ENCODE peak calls at places on chromosome 17, in four cellular contexts. P is HCT116, H is GM23338, L is PC-3. Z is an unnamed sample.

GRCh38 chr17:5780476-5780875 is 196.2 kb upstream of the NLRP1 start:
- DNase-seq in P (peak; percentile 31), H (no peak), L (peak; percentile 80), Z (peak; percentile 13)

GRCh38 chr17:31067699-31068184 is 27.0 kb upstream of the NF1 start:
- DNase-seq in P (peak; percentile 34), H (no peak), L (peak; percentile 73), Z (peak; percentile 46)

GRCh38 chr17:39553326-39553945 is 54.3 kb downstream of the NEUROD2 start:
- DNase-seq in P (no peak), H (no peak), L (peak; percentile 47), Z (no peak)

GRCh38 chr17:15453782-15454181 is 13.6 kb downstream of the CDRT4 start:
- DNase-seq in P (no peak), H (no peak), L (no peak), Z (no peak)

GRCh38 chr17:69141802-69142472 is at the start of gene ABCA6:
- DNase-seq in P (no peak), H (no peak), L (no peak), Z (no peak)

GRCh38 chr17:67491009-67491677 is 114.1 kb downstream of the PITPNC1 start:
- DNase-seq in P (peak; percentile 87), H (peak; percentile 61), L (no peak), Z (peak; percentile 78)

GRCh38 chr17:67585077-67585602 is 132.6 kb upstream of the NOL11 start:
- DNase-seq in P (no peak), H (no peak), L (peak; percentile 75), Z (peak; percentile 44)

GRCh38 chr17:72666519-72666874 is 426.0 kb downstream of the SLC39A11 start:
- DNase-seq in P (no peak), H (peak; percentile 20), L (no peak), Z (no peak)

GRCh38 chr17:7855643-7856080 is 796 bp downstream of the TMEM88 start:
- DNase-seq in P (no peak), H (no peak), L (no peak), Z (no peak)

GRCh38 chr17:58313815-58314705 is 14.5 kb downstream of the TSPOAP1 start:
- DNase-seq in P (no peak), H (no peak), L (no peak), Z (peak; percentile 1)

GRCh38 chr17:79549111-79549915 is 61.5 kb downstream of the RBFOX3 start:
- DNase-seq in P (no peak), H (peak; percentile 56), L (no peak), Z (no peak)

GRCh38 chr17:44307387-44308186 is 814 bp upstream of the RUNDC3A start:
- DNase-seq in P (no peak), H (peak; percentile 82), L (no peak), Z (peak; percentile 79)

GRCh38 chr17:39641119-39641496 is 4.2 kb downstream of the STARD3 start:
- DNase-seq in P (no peak), H (no peak), L (no peak), Z (no peak)

GRCh38 chr17:34312080-34312479 is 7.2 kb upstream of the CCL8 start:
- DNase-seq in P (no peak), H (no peak), L (no peak), Z (no peak)

GRCh38 chr17:19619705-19620325 is 28.7 kb upstream of the ALDH3A2 start:
- DNase-seq in P (no peak), H (peak; percentile 15), L (no peak), Z (no peak)

GRCh38 chr17:62818491-62818890 is 10.4 kb upstream of the MARCHF10 start:
- DNase-seq in P (no peak), H (no peak), L (no peak), Z (no peak)

GRCh38 chr17:65707780-65708179 is 146.3 kb upstream of the AXIN2 start:
- DNase-seq in P (no peak), H (no peak), L (no peak), Z (no peak)

GRCh38 chr17:39863918-39864746 is at the start of gene IKZF3:
- DNase-seq in P (no peak), H (peak; percentile 91), L (peak; percentile 38), Z (peak; percentile 84)

GRCh38 chr17:44906010-44906646 is 6.9 kb upstream of the EFTUD2 start:
- DNase-seq in P (peak; percentile 42), H (no peak), L (peak; percentile 91), Z (no peak)

GRCh38 chr17:35546489-35546888 is 9.0 kb upstream of the SLFN12L start:
- DNase-seq in P (no peak), H (no peak), L (no peak), Z (no peak)

GRCh38 chr17:37766951-37767350 is 22.1 kb upstream of the HNF1B start:
- DNase-seq in P (no peak), H (no peak), L (no peak), Z (no peak)

GRCh38 chr17:73657473-73658116 is 13.3 kb upstream of the SDK2 start:
- DNase-seq in P (peak; percentile 57), H (peak; percentile 89), L (peak; percentile 67), Z (peak; percentile 80)

GRCh38 chr17:61157246-61157887 is 242.3 kb upstream of the TBX2 start:
- DNase-seq in P (no peak), H (no peak), L (no peak), Z (peak; percentile 54)

GRCh38 chr17:56987283-56987834 is 9.4 kb downstream of the SCPEP1 start:
- DNase-seq in P (no peak), H (no peak), L (no peak), Z (no peak)
- H3K9me2 ChIP-seq in P (no peaks in the 10 kb centered on the region), H (no peaks in the 10 kb centered on the region), L (no peaks in the 10 kb centered on the region), Z (no peaks in the 10 kb centered on the region)

DNA sequence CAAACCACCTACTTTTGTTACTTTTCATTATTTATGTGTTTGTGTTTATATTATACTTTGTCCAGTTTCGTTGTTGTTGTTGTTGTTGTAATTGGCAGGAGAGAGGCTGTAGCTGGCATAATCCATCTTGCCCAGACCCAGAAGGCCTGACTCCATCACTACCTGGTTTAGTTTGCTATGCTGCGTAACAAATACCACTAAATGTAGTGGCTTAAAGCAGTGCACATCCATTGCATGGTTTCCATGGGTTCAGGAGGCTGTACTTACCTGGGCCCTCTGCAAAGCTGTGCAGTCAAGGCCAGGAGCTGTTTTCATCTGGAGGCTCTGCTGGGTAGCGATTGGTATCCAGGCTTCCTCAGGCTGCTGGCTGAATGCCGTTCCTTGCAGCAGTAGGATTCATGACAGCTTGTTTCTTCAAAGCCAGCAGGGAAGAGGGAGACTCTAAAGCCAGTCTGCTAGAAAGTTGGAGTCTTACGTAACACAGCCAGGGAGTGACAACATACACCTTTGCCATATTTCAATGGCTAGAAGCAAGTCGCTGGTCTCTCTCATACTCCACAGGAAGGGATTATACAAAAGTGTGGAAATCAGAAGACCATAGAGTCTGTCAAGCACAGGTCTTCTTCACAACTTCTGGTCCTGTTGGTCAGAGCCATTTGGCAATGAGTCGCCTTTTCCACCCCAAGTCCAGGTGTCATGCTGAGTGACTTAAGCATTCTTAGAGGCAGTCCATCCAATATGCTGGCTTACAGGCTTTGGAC is 41.1 kb downstream of the TNRC6C start:
- DNase-seq in P (peak; percentile 33), H (no peak), L (no peak), Z (no peak)
- H3K4me1 ChIP-seq in P (no peaks in the 10 kb centered on the region), H (peaks cover 31% of the 10 kb centered on the region), L (no peaks in the 10 kb centered on the region), Z (no peaks in the 10 kb centered on the region)

DNA sequence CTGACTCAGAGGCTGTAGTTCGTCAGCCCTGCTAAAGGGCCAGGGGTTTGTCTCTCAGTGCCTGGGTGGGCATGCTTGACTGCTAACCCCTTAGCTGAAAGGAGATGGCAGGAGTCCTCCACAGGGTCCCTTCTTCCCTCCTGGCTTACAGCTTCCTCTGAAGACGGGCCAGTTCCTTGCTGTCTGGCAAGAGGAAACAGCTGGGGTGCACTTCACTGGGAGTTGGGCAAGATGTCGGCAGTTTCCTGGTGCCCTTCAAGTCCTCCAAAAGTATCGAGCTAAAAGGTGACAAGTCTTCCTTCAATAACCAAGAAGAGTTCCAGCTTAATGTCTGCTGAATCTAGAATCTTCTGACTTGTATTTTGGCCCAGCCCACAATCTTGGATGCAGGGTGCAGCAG is 23.4 kb downstream of the NUP85 start:
- DNase-seq in P (no peak), H (no peak), L (no peak), Z (no peak)
- H3K9me2 ChIP-seq in P (no peaks in the 10 kb centered on the region), H (no peaks in the 10 kb centered on the region), L (no peaks in the 10 kb centered on the region), Z (no peaks in the 10 kb centered on the region)

GRCh38 chr17:59845595-59846390 is 47.0 kb downstream of the TUBD1 start:
- DNase-seq in P (peak; percentile 90), H (peak; percentile 54), L (peak; percentile 99), Z (peak; percentile 72)
- H3K4me1 ChIP-seq in P (peaks cover 82% of the 10 kb centered on the region), H (peaks cover 17% of the 10 kb centered on the region), L (peaks cover 54% of the 10 kb centered on the region), Z (peaks cover 40% of the 10 kb centered on the region)

GRCh38 chr17:59331129-59331928 is at the start of gene YPEL2:
- DNase-seq in P (peak; percentile 82), H (peak; percentile 98), L (peak; percentile 93), Z (peak; percentile 97)
- H3K9me2 ChIP-seq in P (no peaks in the 10 kb centered on the region), H (no peaks in the 10 kb centered on the region), L (no peaks in the 10 kb centered on the region), Z (no peaks in the 10 kb centered on the region)

DNA sequence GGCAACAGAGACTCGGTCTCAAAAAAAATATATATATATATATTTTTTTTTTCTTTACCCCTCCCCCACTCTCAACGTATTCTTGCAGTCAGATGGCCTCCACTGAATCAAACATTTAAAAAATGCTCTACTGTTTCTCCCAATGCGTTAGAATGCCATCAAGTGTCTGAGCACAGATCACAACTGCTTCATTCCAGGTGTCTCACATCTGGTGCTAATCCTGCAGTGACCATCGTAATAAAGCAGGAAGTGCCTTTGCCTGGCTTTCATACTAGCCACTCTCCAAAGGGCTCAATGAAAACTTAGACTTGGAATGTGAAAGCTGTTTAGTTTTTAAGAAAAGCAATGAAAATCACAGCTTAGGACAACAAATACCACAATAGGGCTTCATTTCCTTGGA is 37.2 kb downstream of the SKAP1 start:
- DNase-seq in P (no peak), H (no peak), L (no peak), Z (no peak)
- H3K4me1 ChIP-seq in P (no peaks in the 10 kb centered on the region), H (no peaks in the 10 kb centered on the region), L (no peaks in the 10 kb centered on the region), Z (no peaks in the 10 kb centered on the region)

GRCh38 chr17:81424151-81424550 is 28.9 kb downstream of the BAHCC1 start:
- DNase-seq in P (no peak), H (no peak), L (no peak), Z (no peak)

GRCh38 chr17:81426676-81427445 is 31.6 kb downstream of the BAHCC1 start:
- DNase-seq in P (no peak), H (no peak), L (no peak), Z (no peak)

GRCh38 chr17:81423698-81424071 is 28.4 kb downstream of the BAHCC1 start:
- DNase-seq in P (no peak), H (no peak), L (no peak), Z (no peak)

GRCh38 chr17:81422776-81423697 is 27.8 kb downstream of the BAHCC1 start:
- DNase-seq in P (peak; percentile 68), H (no peak), L (peak; percentile 93), Z (peak; percentile 91)

DNA sequence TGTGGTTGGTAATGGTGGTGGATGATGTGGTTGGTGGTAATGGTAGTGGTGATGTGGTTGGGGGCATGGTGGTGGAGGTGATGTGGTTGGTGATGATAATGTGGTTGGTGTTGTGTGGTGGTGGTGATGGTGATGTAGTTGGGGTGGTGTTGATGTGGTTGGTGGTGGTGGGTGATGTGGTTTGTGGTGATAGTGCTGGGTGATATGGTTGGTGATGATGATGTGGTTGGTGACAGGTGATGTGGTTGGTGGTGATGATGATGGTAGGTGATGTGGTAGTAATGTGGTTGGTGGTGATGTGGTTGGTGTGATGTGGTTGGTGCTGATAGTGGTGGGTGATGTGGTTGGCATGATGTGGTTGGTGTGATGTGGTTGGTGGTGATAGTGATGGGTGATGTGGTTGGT is 29.4 kb downstream of the BAHCC1 start:
- DNase-seq in P (no peak), H (no peak), L (no peak), Z (no peak)
- H3K9me2 ChIP-seq in P (no peaks in the 10 kb centered on the region), H (no peaks in the 10 kb centered on the region), L (no peaks in the 10 kb centered on the region), Z (no peaks in the 10 kb centered on the region)

Z was measured in hepatocyte.